ENCODE peak calls at places on chromosome 9, in five cellular contexts. One of them, this sample, is unnamed.

GRCh38 chr9:32554107-32554506 is 1.7 kb upstream of the TOPORS start:
- DNase-seq in brain microvascular endothelial cell: no peak
- DNase-seq in OCI-LY7: no peak
- DNase-seq in dorsolateral prefrontal cortex: no peak
- DNase-seq in CD4-positive, alpha-beta T cell: no peak
- DNase-seq in this sample: no peak

GRCh38 chr9:114864471-114864870 is 58.6 kb upstream of the TNFSF15 start:
- DNase-seq in CD4-positive, alpha-beta T cell: no peak
- DNase-seq in OCI-LY7: no peak
- DNase-seq in dorsolateral prefrontal cortex: no peak
- DNase-seq in brain microvascular endothelial cell: no peak
- DNase-seq in this sample: no peak

GRCh38 chr9:93471135-93471534 is 17.8 kb upstream of the FAM120AOS start:
- DNase-seq in dorsolateral prefrontal cortex: no peak
- DNase-seq in CD4-positive, alpha-beta T cell: no peak
- DNase-seq in brain microvascular endothelial cell: no peak
- DNase-seq in OCI-LY7: no peak
- DNase-seq in this sample: no peak

GRCh38 chr9:130835441-130836298 is 616 bp downstream of the ABL1 start:
- DNase-seq in dorsolateral prefrontal cortex: no peak
- DNase-seq in CD4-positive, alpha-beta T cell: peak; percentile 43
- DNase-seq in OCI-LY7: no peak
- DNase-seq in brain microvascular endothelial cell: no peak
- DNase-seq in this sample: peak; percentile 49

GRCh38 chr9:133355881-133356357 is 368 bp downstream of the SURF1 start:
- DNase-seq in brain microvascular endothelial cell: no peak
- DNase-seq in CD4-positive, alpha-beta T cell: no peak
- DNase-seq in dorsolateral prefrontal cortex: no peak
- DNase-seq in OCI-LY7: peak; percentile 62
- DNase-seq in this sample: no peak

GRCh38 chr9:98099898-98100297 is 19.1 kb downstream of the TRIM14 start:
- DNase-seq in OCI-LY7: peak; percentile 76
- DNase-seq in CD4-positive, alpha-beta T cell: no peak
- DNase-seq in dorsolateral prefrontal cortex: no peak
- DNase-seq in brain microvascular endothelial cell: no peak
- DNase-seq in this sample: no peak

GRCh38 chr9:90641090-90641489 is 1.5 kb downstream of the DIRAS2 start:
- DNase-seq in OCI-LY7: no peak
- DNase-seq in brain microvascular endothelial cell: no peak
- DNase-seq in CD4-positive, alpha-beta T cell: no peak
- DNase-seq in dorsolateral prefrontal cortex: no peak
- DNase-seq in this sample: no peak

GRCh38 chr9:33393581-33393980 is 8.8 kb downstream of the AQP7 start:
- DNase-seq in dorsolateral prefrontal cortex: no peak
- DNase-seq in brain microvascular endothelial cell: no peak
- DNase-seq in CD4-positive, alpha-beta T cell: no peak
- DNase-seq in OCI-LY7: no peak
- DNase-seq in this sample: peak; percentile 52

GRCh38 chr9:18666987-18667772 is 193.2 kb downstream of the ADAMTSL1 start:
- DNase-seq in dorsolateral prefrontal cortex: no peak
- DNase-seq in CD4-positive, alpha-beta T cell: no peak
- DNase-seq in brain microvascular endothelial cell: no peak
- DNase-seq in OCI-LY7: no peak
- DNase-seq in this sample: no peak

GRCh38 chr9:95139121-95139520 is 178.4 kb downstream of the FANCC start:
- DNase-seq in CD4-positive, alpha-beta T cell: no peak
- DNase-seq in OCI-LY7: no peak
- DNase-seq in brain microvascular endothelial cell: no peak
- DNase-seq in dorsolateral prefrontal cortex: no peak
- DNase-seq in this sample: no peak

GRCh38 chr9:114284316-114285060 is 38.4 kb upstream of the ORM1 start:
- DNase-seq in OCI-LY7: no peak
- DNase-seq in CD4-positive, alpha-beta T cell: no peak
- DNase-seq in dorsolateral prefrontal cortex: peak; percentile 20
- DNase-seq in brain microvascular endothelial cell: no peak
- DNase-seq in this sample: peak; percentile 7

GRCh38 chr9:93828331-93829097 is 126.6 kb downstream of the BARX1 start:
- DNase-seq in OCI-LY7: no peak
- DNase-seq in brain microvascular endothelial cell: no peak
- DNase-seq in CD4-positive, alpha-beta T cell: no peak
- DNase-seq in dorsolateral prefrontal cortex: no peak
- DNase-seq in this sample: no peak

GRCh38 chr9:112437406-112437805 is 49.2 kb upstream of the KIAA1958 start:
- DNase-seq in OCI-LY7: no peak
- DNase-seq in dorsolateral prefrontal cortex: no peak
- DNase-seq in brain microvascular endothelial cell: no peak
- DNase-seq in CD4-positive, alpha-beta T cell: no peak
- DNase-seq in this sample: no peak

GRCh38 chr9:123081824-123082223 is 48.4 kb downstream of the GPR21 start:
- DNase-seq in CD4-positive, alpha-beta T cell: no peak
- DNase-seq in dorsolateral prefrontal cortex: no peak
- DNase-seq in OCI-LY7: peak; percentile 65
- DNase-seq in brain microvascular endothelial cell: peak; percentile 31
- DNase-seq in this sample: no peak

GRCh38 chr9:109411069-109411761 is 86.9 kb downstream of the PTPN3 start:
- DNase-seq in OCI-LY7: no peak
- DNase-seq in dorsolateral prefrontal cortex: no peak
- DNase-seq in CD4-positive, alpha-beta T cell: no peak
- DNase-seq in brain microvascular endothelial cell: no peak
- DNase-seq in this sample: no peak

GRCh38 chr9:20528253-20528652 is 94.0 kb downstream of the MLLT3 start:
- DNase-seq in brain microvascular endothelial cell: no peak
- DNase-seq in OCI-LY7: no peak
- DNase-seq in dorsolateral prefrontal cortex: no peak
- DNase-seq in CD4-positive, alpha-beta T cell: no peak
- DNase-seq in this sample: no peak

GRCh38 chr9:75111019-75111622 is 22.8 kb downstream of the OSTF1 start:
- DNase-seq in dorsolateral prefrontal cortex: no peak
- DNase-seq in OCI-LY7: no peak
- DNase-seq in CD4-positive, alpha-beta T cell: no peak
- DNase-seq in brain microvascular endothelial cell: no peak
- DNase-seq in this sample: no peak

GRCh38 chr9:106869458-106869857 is 6.5 kb downstream of the ZNF462 start:
- DNase-seq in dorsolateral prefrontal cortex: no peak
- DNase-seq in OCI-LY7: no peak
- DNase-seq in brain microvascular endothelial cell: no peak
- DNase-seq in CD4-positive, alpha-beta T cell: no peak
- DNase-seq in this sample: no peak

GRCh38 chr9:104247899-104248460 is 153.9 kb downstream of the SMC2 start:
- DNase-seq in OCI-LY7: no peak
- DNase-seq in dorsolateral prefrontal cortex: no peak
- DNase-seq in brain microvascular endothelial cell: no peak
- DNase-seq in CD4-positive, alpha-beta T cell: no peak
- DNase-seq in this sample: no peak

GRCh38 chr9:744790-745456 is 96.6 kb upstream of the DMRT1 start:
- DNase-seq in dorsolateral prefrontal cortex: no peak
- DNase-seq in CD4-positive, alpha-beta T cell: no peak
- DNase-seq in OCI-LY7: no peak
- DNase-seq in brain microvascular endothelial cell: no peak
- DNase-seq in this sample: peak; percentile 86

GRCh38 chr9:127993721-127994120 is 12.9 kb upstream of the EEIG1 start:
- DNase-seq in brain microvascular endothelial cell: no peak
- DNase-seq in OCI-LY7: no peak
- DNase-seq in dorsolateral prefrontal cortex: no peak
- DNase-seq in CD4-positive, alpha-beta T cell: no peak
- DNase-seq in this sample: no peak

GRCh38 chr9:82354260-82354659 is 365.7 kb downstream of the SPATA31D1 start:
- DNase-seq in dorsolateral prefrontal cortex: no peak
- DNase-seq in OCI-LY7: no peak
- DNase-seq in CD4-positive, alpha-beta T cell: no peak
- DNase-seq in brain microvascular endothelial cell: peak; percentile 87
- DNase-seq in this sample: no peak

GRCh38 chr9:38057416-38058195 is 11.4 kb downstream of the SHB start:
- DNase-seq in CD4-positive, alpha-beta T cell: no peak
- DNase-seq in dorsolateral prefrontal cortex: peak; percentile 19
- DNase-seq in brain microvascular endothelial cell: no peak
- DNase-seq in OCI-LY7: no peak
- DNase-seq in this sample: no peak

GRCh38 chr9:128138001-128138400 is 10.5 kb upstream of the PTGES2 start:
- DNase-seq in CD4-positive, alpha-beta T cell: no peak
- DNase-seq in brain microvascular endothelial cell: no peak
- DNase-seq in dorsolateral prefrontal cortex: no peak
- DNase-seq in OCI-LY7: no peak
- DNase-seq in this sample: peak; percentile 20

GRCh38 chr9:128892223-128892892 is 10.4 kb downstream of the LRRC8A start:
- DNase-seq in dorsolateral prefrontal cortex: peak; percentile 91
- DNase-seq in OCI-LY7: no peak
- DNase-seq in CD4-positive, alpha-beta T cell: no peak
- DNase-seq in brain microvascular endothelial cell: peak; percentile 72
- DNase-seq in this sample: peak; percentile 95

GRCh38 chr9:33742519-33742918 is 52.8 kb upstream of the PRSS3 start:
- DNase-seq in OCI-LY7: peak; percentile 19
- DNase-seq in dorsolateral prefrontal cortex: no peak
- DNase-seq in brain microvascular endothelial cell: no peak
- DNase-seq in CD4-positive, alpha-beta T cell: no peak
- DNase-seq in this sample: no peak

GRCh38 chr9:2234371-2234893 is 219.3 kb downstream of the SMARCA2 start:
- DNase-seq in OCI-LY7: no peak
- DNase-seq in brain microvascular endothelial cell: no peak
- DNase-seq in CD4-positive, alpha-beta T cell: no peak
- DNase-seq in dorsolateral prefrontal cortex: no peak
- DNase-seq in this sample: peak; percentile 54

GRCh38 chr9:129317179-129318011 is 139.3 kb upstream of the IER5L start:
- DNase-seq in dorsolateral prefrontal cortex: peak; percentile 83
- DNase-seq in CD4-positive, alpha-beta T cell: peak; percentile 17
- DNase-seq in OCI-LY7: peak; percentile 22
- DNase-seq in brain microvascular endothelial cell: peak; percentile 51
- DNase-seq in this sample: no peak

GRCh38 chr9:128101690-128102089 is 25.8 kb downstream of the PTGES2 start:
- DNase-seq in brain microvascular endothelial cell: no peak
- DNase-seq in CD4-positive, alpha-beta T cell: no peak
- DNase-seq in OCI-LY7: no peak
- DNase-seq in dorsolateral prefrontal cortex: no peak
- DNase-seq in this sample: peak; percentile 68

GRCh38 chr9:129459550-129460322 is 161.2 kb downstream of the C9orf50 start:
- DNase-seq in dorsolateral prefrontal cortex: no peak
- DNase-seq in brain microvascular endothelial cell: no peak
- DNase-seq in CD4-positive, alpha-beta T cell: no peak
- DNase-seq in OCI-LY7: peak; percentile 14
- DNase-seq in this sample: no peak

GRCh38 chr9:38068616-38068865 is 486 bp downstream of the SHB start:
- DNase-seq in CD4-positive, alpha-beta T cell: peak; percentile 42
- DNase-seq in dorsolateral prefrontal cortex: no peak
- DNase-seq in brain microvascular endothelial cell: no peak
- DNase-seq in OCI-LY7: peak; percentile 30
- DNase-seq in this sample: no peak

GRCh38 chr9:124510650-124511425 is 3.6 kb upstream of the NR5A1 start:
- DNase-seq in OCI-LY7: no peak
- DNase-seq in brain microvascular endothelial cell: no peak
- DNase-seq in CD4-positive, alpha-beta T cell: no peak
- DNase-seq in dorsolateral prefrontal cortex: peak; percentile 21
- DNase-seq in this sample: no peak

GRCh38 chr9:12640021-12640587 is 53.1 kb upstream of the TYRP1 start:
- DNase-seq in CD4-positive, alpha-beta T cell: no peak
- DNase-seq in dorsolateral prefrontal cortex: no peak
- DNase-seq in OCI-LY7: peak; percentile 28
- DNase-seq in brain microvascular endothelial cell: peak; percentile 34
- DNase-seq in this sample: no peak
- TF ChIP-seq CTCF in CD4-positive, alpha-beta T cell: no peak
- TF ChIP-seq CTCF in dorsolateral prefrontal cortex: peak; percentile 39
- TF ChIP-seq CTCF in OCI-LY7: peak; percentile 76
- TF ChIP-seq CTCF in brain microvascular endothelial cell: peak; percentile 37
- TF ChIP-seq CTCF in this sample: peak; percentile 50

GRCh38 chr9:83715221-83715620 is 7.5 kb upstream of the UBQLN1 start:
- DNase-seq in OCI-LY7: no peak
- DNase-seq in brain microvascular endothelial cell: no peak
- DNase-seq in CD4-positive, alpha-beta T cell: no peak
- DNase-seq in dorsolateral prefrontal cortex: no peak
- DNase-seq in this sample: no peak
- H3K27ac ChIP-seq in OCI-LY7: no peak overlapping the region
- H3K27ac ChIP-seq in brain microvascular endothelial cell: no peak overlapping the region
- H3K27ac ChIP-seq in CD4-positive, alpha-beta T cell: no peak overlapping the region
- H3K27ac ChIP-seq in dorsolateral prefrontal cortex: no peak overlapping the region
- H3K27ac ChIP-seq in this sample: no peak overlapping the region

DNA sequence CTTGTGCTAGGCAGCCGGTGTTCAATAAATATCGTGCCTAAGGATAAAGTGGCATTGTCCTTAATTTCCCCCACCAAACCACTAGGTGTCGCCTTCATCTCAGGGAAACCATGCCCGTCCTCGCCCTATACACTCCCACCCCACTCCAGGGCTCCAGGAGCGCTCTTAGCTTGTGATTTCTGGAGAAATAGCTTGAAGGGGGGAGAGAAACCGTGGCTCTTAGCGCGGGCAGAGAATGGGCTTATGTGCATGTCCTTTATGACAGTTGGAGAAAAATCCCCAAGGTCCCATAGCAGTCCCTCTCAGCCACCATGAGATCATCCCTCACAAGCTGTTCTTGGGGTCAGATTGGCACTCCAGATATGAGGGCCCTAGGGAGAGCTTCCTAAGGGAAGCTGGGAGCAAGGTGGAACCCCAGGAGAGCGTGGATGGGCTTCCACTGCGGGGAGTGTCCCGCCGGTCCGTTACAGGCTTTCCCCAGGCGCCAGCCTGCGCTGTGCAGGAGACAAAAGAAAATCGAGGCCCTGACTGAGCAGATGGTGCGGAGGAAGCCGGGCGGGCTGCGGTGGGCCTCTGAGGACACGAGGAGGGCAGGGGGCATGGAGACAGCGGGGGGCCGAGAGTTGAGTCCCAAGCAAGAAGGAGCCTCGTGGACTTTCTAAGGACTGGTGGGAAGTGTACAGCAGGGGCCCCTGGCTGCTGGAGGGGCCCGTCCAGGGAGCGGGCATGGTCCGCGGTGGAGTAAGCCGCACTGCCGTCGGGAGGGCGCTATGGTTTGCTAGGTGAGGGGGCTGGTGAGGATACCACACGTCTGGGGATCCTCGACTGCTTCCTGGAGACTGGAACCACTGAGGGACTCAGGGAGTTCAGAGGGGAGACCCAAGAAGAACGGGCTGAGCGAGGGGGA is 753 bp upstream of the NPR2 start:
- DNase-seq in brain microvascular endothelial cell: peak; percentile 68
- DNase-seq in OCI-LY7: peak; percentile 73
- DNase-seq in dorsolateral prefrontal cortex: peak; percentile 70
- DNase-seq in CD4-positive, alpha-beta T cell: peak; percentile 53
- DNase-seq in this sample: peak; percentile 82
- TF ChIP-seq CTCF in brain microvascular endothelial cell: peak; percentile 89
- TF ChIP-seq CTCF in OCI-LY7: peak; percentile 95
- TF ChIP-seq CTCF in dorsolateral prefrontal cortex: peak; percentile 79
- TF ChIP-seq CTCF in CD4-positive, alpha-beta T cell: peak; percentile 89
- TF ChIP-seq CTCF in this sample: peak; percentile 92

GRCh38 chr9:136860529-136860928 is 5.6 kb downstream of the EDF1 start:
- DNase-seq in CD4-positive, alpha-beta T cell: no peak
- DNase-seq in brain microvascular endothelial cell: no peak
- DNase-seq in dorsolateral prefrontal cortex: peak; percentile 38
- DNase-seq in OCI-LY7: no peak
- DNase-seq in this sample: no peak
- H3K27ac ChIP-seq in CD4-positive, alpha-beta T cell: no peak overlapping the region
- H3K27ac ChIP-seq in brain microvascular endothelial cell: no peak overlapping the region
- H3K27ac ChIP-seq in dorsolateral prefrontal cortex: no peak overlapping the region
- H3K27ac ChIP-seq in OCI-LY7: no peak overlapping the region
- H3K27ac ChIP-seq in this sample: no peak overlapping the region

DNA sequence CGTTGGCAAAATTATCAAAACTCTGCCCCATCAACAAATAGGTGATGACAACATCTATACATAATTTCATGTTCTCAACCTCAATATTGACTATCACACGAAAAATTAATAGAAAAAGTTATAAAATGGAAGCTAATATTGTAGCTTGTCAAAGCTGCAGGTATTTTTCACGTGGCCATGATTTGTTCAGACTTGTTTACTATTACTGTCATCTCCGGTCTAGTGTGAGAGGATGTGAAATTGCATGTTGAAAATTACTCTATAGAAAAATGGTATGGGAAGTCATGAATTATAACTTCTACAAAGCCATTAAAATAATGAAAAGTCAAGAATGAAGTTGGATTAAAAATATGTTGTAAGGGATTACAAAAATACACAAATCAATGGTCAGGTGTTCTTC is 385.8 kb downstream of the PTPRD start:
- DNase-seq in CD4-positive, alpha-beta T cell: no peak
- DNase-seq in OCI-LY7: no peak
- DNase-seq in dorsolateral prefrontal cortex: no peak
- DNase-seq in brain microvascular endothelial cell: no peak
- DNase-seq in this sample: no peak
- TF ChIP-seq CTCF in CD4-positive, alpha-beta T cell: no peak
- TF ChIP-seq CTCF in OCI-LY7: no peak
- TF ChIP-seq CTCF in dorsolateral prefrontal cortex: no peak
- TF ChIP-seq CTCF in brain microvascular endothelial cell: no peak
- TF ChIP-seq CTCF in this sample: no peak